ENCODE peak calls at places on chromosomes 16 and 17, in six cellular contexts. Z, W, M, B, A and R are unnamed samples.

GRCh38 chr17:47703191-47703591 is 9.2 kb downstream of the TBKBP1 start:
- DNase-seq in B (no peak), W (peak; percentile 31), M (no peak), A (no peak), Z (no peak), R (no peak)

GRCh38 chr16:81652798-81653505 is 126.1 kb upstream of the PLCG2 start:
- DNase-seq in A (no peak), M (no peak), W (no peak), B (no peak), Z (no peak), R (no peak)

GRCh38 chr16:14618566-14618965 is 11.5 kb downstream of the PARN start:
- DNase-seq in B (no peak), M (no peak), Z (no peak), A (no peak), W (no peak), R (no peak)

GRCh38 chr17:38628441-38628840 is 22.7 kb upstream of the SRCIN1 start:
- DNase-seq in Z (peak; percentile 16), A (no peak), M (no peak), B (peak; percentile 87), W (peak; percentile 84), R (no peak)

GRCh38 chr16:79469999-79470398 is 130.5 kb downstream of the MAF start:
- DNase-seq in M (peak; percentile 21), Z (no peak), W (no peak), B (no peak), A (no peak), R (no peak)

GRCh38 chr17:15907290-15907689 is 37.6 kb upstream of the ADORA2B start:
- DNase-seq in Z (no peak), M (no peak), W (no peak), B (no peak), A (no peak), R (no peak)

GRCh38 chr17:1865252-1866037 is 35.6 kb downstream of the RPA1 start:
- DNase-seq in B (peak; percentile 51), W (no peak), Z (peak; percentile 49), M (no peak), A (peak; percentile 36), R (no peak)

GRCh38 chr17:72886622-72887021 is 205.9 kb downstream of the SLC39A11 start:
- DNase-seq in W (no peak), A (no peak), B (no peak), M (no peak), Z (no peak), R (no peak)

GRCh38 chr16:2912330-2913199 is 834 bp downstream of the FLYWCH1 start:
- DNase-seq in M (peak; percentile 26), W (no peak), Z (peak; percentile 79), A (peak; percentile 15), B (no peak), R (peak; percentile 34)

GRCh38 chr16:11354733-11355574 is 9.7 kb downstream of the RMI2 start:
- DNase-seq in M (no peak), Z (peak; percentile 66), B (no peak), A (peak; percentile 45), W (no peak), R (peak; percentile 40)

GRCh38 chr17:31310877-31311276 is 3.0 kb downstream of the EVI2B start:
- DNase-seq in Z (no peak), W (no peak), B (no peak), A (no peak), M (no peak), R (no peak)

GRCh38 chr16:49620868-49621239 is 235.1 kb downstream of the ZNF423 start:
- DNase-seq in Z (peak; percentile 40), B (no peak), M (no peak), W (peak; percentile 26), A (no peak), R (no peak)

GRCh38 chr17:67441052-67441738 is 64.1 kb downstream of the PITPNC1 start:
- DNase-seq in M (no peak), W (no peak), Z (peak; percentile 33), B (peak; percentile 85), A (peak; percentile 65), R (no peak)

GRCh38 chr17:64259922-64260321 is 3.1 kb downstream of the TEX2 start:
- DNase-seq in M (no peak), A (no peak), W (no peak), B (no peak), Z (peak; percentile 81), R (no peak)

GRCh38 chr17:55731586-55732250 is 9.1 kb upstream of the TMEM100 start:
- DNase-seq in M (peak; percentile 81), B (no peak), W (peak; percentile 38), Z (peak; percentile 71), A (no peak), R (no peak)

GRCh38 chr17:39942076-39942475 is 14.5 kb downstream of the LRRC3C start:
- DNase-seq in A (no peak), Z (no peak), W (no peak), B (no peak), M (no peak), R (no peak)

GRCh38 chr17:39939031-39939430 is 11.5 kb downstream of the LRRC3C start:
- DNase-seq in M (no peak), Z (no peak), B (no peak), A (no peak), W (no peak), R (no peak)

GRCh38 chr17:39937462-39937861 is 9.9 kb downstream of the LRRC3C start:
- DNase-seq in A (no peak), W (no peak), B (no peak), M (no peak), Z (no peak), R (no peak)

GRCh38 chr17:39938140-39938869 is 10.8 kb downstream of the LRRC3C start:
- DNase-seq in M (no peak), B (no peak), A (no peak), Z (no peak), W (no peak), R (no peak)

DNA sequence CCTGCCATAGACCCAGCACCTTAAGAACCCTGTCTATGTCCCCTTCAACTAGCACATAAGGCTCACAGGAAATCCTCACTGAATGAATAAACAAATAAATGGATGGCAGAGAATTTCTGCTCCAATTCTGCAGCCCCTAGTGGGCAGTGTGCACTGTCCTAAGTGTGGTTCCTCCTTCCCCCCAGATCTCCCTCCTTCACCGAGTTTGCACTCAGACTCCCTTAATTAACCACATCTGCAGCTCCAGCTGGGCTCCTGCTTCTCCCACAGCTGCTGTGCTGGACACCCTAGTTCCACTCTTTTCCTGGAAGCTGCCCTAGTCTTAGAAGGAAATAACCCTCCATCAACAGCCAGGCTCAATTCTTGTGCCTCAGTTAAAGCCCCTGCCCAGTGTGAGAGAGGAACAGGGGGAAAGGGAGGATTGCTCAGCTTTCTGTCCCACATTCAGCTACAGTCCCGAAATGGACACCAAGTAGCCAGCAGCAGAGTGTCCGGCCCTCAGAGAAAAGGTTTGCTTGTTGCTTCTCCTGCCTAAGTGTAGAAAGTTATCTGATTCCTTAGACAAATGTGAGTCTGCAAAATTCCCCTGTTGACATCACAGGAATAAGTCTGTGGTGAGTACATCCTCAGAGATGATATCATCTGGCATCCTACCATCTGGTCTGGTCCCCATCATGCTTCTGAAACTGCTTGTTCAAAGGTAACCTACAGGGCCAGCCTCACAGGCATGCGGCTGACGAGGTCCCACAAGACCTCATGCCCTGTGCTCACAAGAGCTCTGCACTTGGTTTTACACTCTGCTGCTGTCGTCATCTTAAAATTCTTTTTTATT is 12.3 kb downstream of the LRRC3C start:
- DNase-seq in B (peak; percentile 62), W (no peak), Z (peak; percentile 72), A (no peak), M (peak; percentile 73), R (no peak)
- TF ChIP-seq CTCF in B (peak; percentile 47), W (peak; percentile 40), Z (peak; percentile 58), A (no peak), M (peak; percentile 12), R (no peak)

DNA sequence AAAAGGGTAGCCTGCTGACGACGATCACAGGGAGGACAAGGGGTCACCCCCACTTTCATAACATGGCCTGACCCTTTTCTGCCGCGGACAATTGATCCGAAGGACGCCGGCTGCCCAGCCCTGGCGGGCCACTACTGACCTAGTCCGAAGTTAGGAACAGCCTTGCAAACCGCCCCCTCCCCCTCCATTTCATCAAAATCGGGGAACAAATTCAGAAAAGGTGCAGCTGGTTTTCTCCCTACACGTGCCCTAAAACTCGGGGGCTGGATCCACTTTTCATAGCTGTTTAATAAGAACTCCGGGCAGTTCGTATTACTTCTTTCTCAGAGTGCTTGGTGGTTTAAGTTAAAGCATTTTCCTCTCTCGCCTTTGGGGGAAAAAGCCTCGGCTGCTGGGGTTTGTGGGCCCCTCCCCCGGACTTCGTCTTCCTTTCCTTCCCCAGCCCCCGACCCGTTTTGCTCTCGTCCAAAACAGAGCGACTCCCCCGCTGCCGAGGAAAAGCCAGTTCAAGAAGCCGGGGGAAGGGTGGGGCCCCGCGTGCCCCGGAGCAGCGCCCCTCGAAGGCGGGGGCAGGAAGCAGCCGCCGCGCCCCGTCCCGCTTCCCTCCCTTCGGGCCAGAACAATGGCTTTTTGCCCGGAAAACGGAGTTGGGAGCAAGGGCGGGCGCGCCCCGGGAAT is 643 bp upstream of the CBX2 start:
- DNase-seq in A (no peak), Z (peak; percentile 67), W (peak; percentile 88), B (peak; percentile 73), M (peak; percentile 82), R (no peak)
- TF ChIP-seq CTCF in A (no peak), Z (peak; percentile 36), W (peak; percentile 62), B (peak; percentile 53), M (no peak), R (no peak)

DNA sequence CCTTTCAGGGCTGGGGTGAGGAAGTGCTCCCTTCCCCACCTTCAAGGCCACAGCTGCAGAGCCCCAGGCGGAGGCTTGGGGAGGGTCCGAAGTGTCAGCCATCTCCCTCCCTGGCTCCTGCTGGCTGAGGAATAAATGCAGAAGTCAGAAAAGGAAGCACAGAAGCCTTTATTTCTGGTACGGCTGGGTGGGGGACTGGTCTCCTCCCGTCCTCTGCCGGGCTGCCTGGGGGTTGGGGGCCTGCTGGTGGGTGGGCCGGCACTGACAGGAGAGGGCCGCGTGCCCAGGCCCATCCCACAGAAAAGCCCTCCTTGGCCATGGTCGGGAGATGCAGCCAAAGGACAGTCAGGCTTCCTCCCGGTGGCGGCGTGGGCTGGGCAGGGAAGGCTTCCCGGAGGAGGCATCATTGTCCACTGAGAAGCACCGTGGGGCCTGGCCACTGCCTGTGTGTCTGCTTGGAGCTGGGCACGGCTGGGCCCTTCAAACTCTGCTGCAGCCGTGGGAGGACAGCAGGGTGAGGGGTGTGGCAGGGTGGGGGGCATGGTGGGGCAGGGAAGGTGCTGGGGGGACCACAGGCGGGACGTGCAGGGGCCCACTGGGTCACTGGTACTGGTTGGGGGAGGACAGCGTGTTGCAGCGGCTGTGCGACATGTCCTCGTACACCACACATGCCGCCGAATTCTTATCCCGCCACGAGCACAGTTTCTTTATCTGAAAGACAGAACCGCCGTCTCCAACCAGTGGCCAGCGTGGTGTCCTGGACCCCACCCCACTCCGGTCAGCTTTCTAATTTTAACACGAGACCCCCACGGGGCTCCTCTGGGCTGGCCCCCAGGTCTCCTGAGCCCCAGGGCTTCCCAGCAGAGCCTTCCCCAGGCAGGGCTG is 2.4 kb downstream of the CD7 start:
- DNase-seq in M (no peak), Z (no peak), A (no peak), W (no peak), B (no peak), R (no peak)
- TF ChIP-seq CTCF in M (no peak), Z (no peak), A (no peak), W (no peak), B (no peak), R (no peak)

DNA sequence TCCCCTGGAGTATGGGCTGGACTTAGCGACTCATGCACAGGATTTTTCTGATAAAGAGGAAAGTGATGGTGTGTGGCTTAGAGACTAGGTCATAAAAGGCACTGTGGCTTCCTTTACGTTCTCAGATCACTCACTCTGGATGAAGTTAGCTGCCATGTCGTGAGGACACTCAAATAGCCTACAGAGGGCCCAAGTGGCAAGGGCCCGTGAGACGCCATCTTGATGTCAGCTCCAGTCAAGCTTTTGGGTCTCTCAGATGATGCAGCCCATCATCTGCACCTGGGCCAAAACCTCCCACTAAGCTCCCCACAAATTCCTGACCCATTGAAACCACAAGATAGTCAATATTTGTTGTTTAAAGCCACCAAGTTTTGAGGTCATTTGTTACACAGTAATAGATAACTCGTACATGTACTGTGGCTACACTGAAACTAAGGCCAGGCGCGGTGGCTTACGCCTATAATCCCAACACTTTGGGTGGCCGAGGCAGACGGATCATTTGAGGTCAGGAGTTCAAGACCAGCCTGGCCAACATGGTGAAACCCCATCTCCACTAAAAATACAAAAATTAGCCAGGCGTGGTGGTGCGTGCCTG is 14.7 kb downstream of the ST6GALNAC2 start:
- DNase-seq in M (no peak), B (peak; percentile 33), W (peak; percentile 31), A (no peak), Z (no peak), R (no peak)
- TF ChIP-seq CTCF in M (no peak), B (no peak), W (no peak), A (no peak), Z (no peak), R (no peak)